ENCODE peak calls at places on chromosomes 2 and 18, in seven cellular contexts. T, S, N, L, G, W and K are unnamed samples.

GRCh38 chr2:232522014-232522854 is 2.0 kb downstream of the PRSS56 start:
- DNase-seq in T (peak), S (peak), N (no peak), L (no peak), G (peak), W (peak), K (peak)

GRCh38 chr2:19942199-19942598 is 40.4 kb upstream of the TTC32 start:
- DNase-seq in T (no peak), S (no peak), N (no peak), L (no peak), G (no peak), W (no peak), K (no peak)

GRCh38 chr2:231124833-231125232 is at the start of gene HTR2B:
- DNase-seq in T (no peak), S (no peak), N (no peak), L (no peak), G (no peak), W (no peak), K (no peak)

GRCh38 chr2:176535480-176536113 is 266.4 kb downstream of the MTX2 start:
- DNase-seq in T (no peak), S (no peak), N (no peak), L (no peak), G (no peak), W (no peak), K (no peak)

GRCh38 chr2:192195548-192196418 is 1.1 kb upstream of the TMEFF2 start:
- DNase-seq in T (no peak), S (no peak), N (no peak), L (no peak), G (peak), W (peak), K (peak)

GRCh38 chr18:10518595-10519273 is 7.1 kb upstream of the NAPG start:
- DNase-seq in T (no peak), S (no peak), N (no peak), L (no peak), G (peak), W (peak), K (no peak)

GRCh38 chr18:63917831-63918230 is 10.1 kb downstream of the SERPINB10 start:
- DNase-seq in T (no peak), S (no peak), N (no peak), L (no peak), G (no peak), W (no peak), K (no peak)

GRCh38 chr18:50862401-50862800 is 16.5 kb upstream of the ME2 start:
- DNase-seq in T (no peak), S (no peak), N (no peak), L (no peak), G (no peak), W (no peak), K (no peak)

GRCh38 chr2:192053921-192054320 is 140.8 kb downstream of the TMEFF2 start:
- DNase-seq in T (no peak), S (no peak), N (no peak), L (no peak), G (no peak), W (no peak), K (no peak)

GRCh38 chr2:170142502-170142901 is 35.4 kb upstream of the MYO3B start:
- DNase-seq in T (no peak), S (no peak), N (no peak), L (no peak), G (no peak), W (no peak), K (no peak)

GRCh38 chr2:96174251-96175144 is 29.3 kb upstream of the DUSP2 start:
- DNase-seq in T (peak), S (peak), N (peak), L (peak), G (peak), W (peak), K (peak)

GRCh38 chr2:165833156-165833555 is 39.1 kb upstream of the GALNT3 start:
- DNase-seq in T (no peak), S (no peak), N (peak), L (no peak), G (no peak), W (no peak), K (no peak)

GRCh38 chr2:12607971-12608370 is 108.8 kb upstream of the TRIB2 start:
- DNase-seq in T (no peak), S (no peak), N (peak), L (no peak), G (no peak), W (no peak), K (no peak)

GRCh38 chr2:148876190-148876588 is 1.2 kb downstream of the KIF5C start:
- DNase-seq in T (peak), S (peak), N (no peak), L (peak), G (no peak), W (peak), K (no peak)

GRCh38 chr2:46704593-46704992 is 211.0 kb downstream of the MCFD2 start:
- DNase-seq in T (no peak), S (no peak), N (no peak), L (no peak), G (no peak), W (no peak), K (no peak)

GRCh38 chr2:238152811-238153688 is 5.7 kb upstream of the ERFE start:
- DNase-seq in T (no peak), S (no peak), N (no peak), L (no peak), G (no peak), W (no peak), K (no peak)

GRCh38 chr2:105393373-105394055 is 5.3 kb downstream of the FHL2 start:
- DNase-seq in T (no peak), S (no peak), N (no peak), L (no peak), G (no peak), W (no peak), K (no peak)

GRCh38 chr18:23964282-23965238 is 50.0 kb upstream of the TTC39C start:
- DNase-seq in T (peak), S (peak), N (no peak), L (peak), G (no peak), W (no peak), K (peak)

GRCh38 chr18:77250926-77251729 is 1.5 kb downstream of the GALR1 start:
- DNase-seq in T (no peak), S (no peak), N (no peak), L (no peak), G (no peak), W (peak), K (no peak)

GRCh38 chr2:203688798-203689197 is 17.6 kb upstream of the CD28 start:
- DNase-seq in T (no peak), S (no peak), N (peak), L (no peak), G (no peak), W (peak), K (no peak)

GRCh38 chr2:216078776-216079175 is 2.8 kb downstream of the PECR start:
- DNase-seq in T (no peak), S (no peak), N (no peak), L (no peak), G (no peak), W (no peak), K (no peak)

GRCh38 chr2:161386228-161386627 is 29.9 kb upstream of the TBR1 start:
- DNase-seq in T (no peak), S (no peak), N (no peak), L (no peak), G (no peak), W (no peak), K (no peak)

GRCh38 chr2:64655873-64656272 is 2.2 kb upstream of the SERTAD2 start:
- DNase-seq in T (no peak), S (no peak), N (no peak), L (no peak), G (no peak), W (no peak), K (no peak)

GRCh38 chr18:939167-939566 is 34.5 kb downstream of the ADCYAP1 start:
- DNase-seq in T (no peak), S (no peak), N (peak), L (no peak), G (no peak), W (no peak), K (no peak)

GRCh38 chr2:12151716-12152115 is 405.3 kb downstream of the LPIN1 start:
- DNase-seq in T (no peak), S (no peak), N (peak), L (no peak), G (no peak), W (no peak), K (no peak)

GRCh38 chr2:232419245-232420072 is 12.8 kb downstream of the ALPG start:
- DNase-seq in T (no peak), S (no peak), N (no peak), L (no peak), G (no peak), W (peak), K (no peak)

GRCh38 chr2:238658054-238658407 is 189.9 kb upstream of the TWIST2 start:
- DNase-seq in T (no peak), S (no peak), N (no peak), L (no peak), G (no peak), W (no peak), K (no peak)

GRCh38 chr2:186726938-186727337 is 33.1 kb downstream of the FAM171B start:
- DNase-seq in T (no peak), S (no peak), N (no peak), L (no peak), G (no peak), W (no peak), K (no peak)

GRCh38 chr18:55302337-55302833 is 285.6 kb downstream of the TCF4 start:
- DNase-seq in T (no peak), S (no peak), N (no peak), L (no peak), G (no peak), W (no peak), K (no peak)

GRCh38 chr2:237862528-237862895 is 3.1 kb downstream of the RAMP1 start:
- DNase-seq in T (no peak), S (no peak), N (no peak), L (no peak), G (no peak), W (no peak), K (no peak)

GRCh38 chr2:26715528-26716270 is 23.2 kb downstream of the KCNK3 start:
- DNase-seq in T (no peak), S (no peak), N (no peak), L (no peak), G (no peak), W (no peak), K (no peak)

GRCh38 chr2:172101008-172101706 is 1.5 kb downstream of the DLX2 start:
- DNase-seq in T (no peak), S (no peak), N (no peak), L (no peak), G (no peak), W (no peak), K (no peak)

GRCh38 chr2:144834954-144835633 is 315.2 kb upstream of the ZEB2 start:
- DNase-seq in T (no peak), S (no peak), N (peak), L (peak), G (no peak), W (no peak), K (no peak)

GRCh38 chr2:9941196-9941995 is 10.1 kb upstream of the GRHL1 start:
- DNase-seq in T (no peak), S (no peak), N (peak), L (no peak), G (no peak), W (peak), K (no peak)

GRCh38 chr18:54958711-54959625 is at the start of gene CCDC68:
- DNase-seq in T (no peak), S (no peak), N (no peak), L (no peak), G (no peak), W (no peak), K (no peak)

GRCh38 chr2:182999348-183000028 is 38.8 kb downstream of the NCKAP1 start:
- DNase-seq in T (no peak), S (no peak), N (no peak), L (no peak), G (no peak), W (no peak), K (no peak)

GRCh38 chr2:225620227-225620626 is 220.7 kb downstream of the NYAP2 start:
- DNase-seq in T (no peak), S (no peak), N (no peak), L (no peak), G (no peak), W (no peak), K (no peak)

GRCh38 chr18:61889541-61889940 is 3.3 kb downstream of the RNF152 start:
- DNase-seq in T (no peak), S (no peak), N (no peak), L (no peak), G (no peak), W (no peak), K (no peak)

GRCh38 chr2:37439131-37439642 is 94.8 kb downstream of the QPCT start:
- DNase-seq in T (no peak), S (no peak), N (no peak), L (no peak), G (no peak), W (no peak), K (no peak)